ENCODE peak calls at places on chromosomes 1 and 21, in four cellular contexts. A is endothelial cell; W is stimulated activated CD8-positive, alpha-beta memory T cell treated with anti-CD3 and anti-CD28 coated beads, Interleukin-4, amount 100 ng/mL, for 24 hours; D is NCI-H748 treated with DMSO at 0.1 percent for 48 hours. Q is an unnamed sample.

GRCh38 chr1:183652547-183653467 is at the start of gene APOBEC4:
- DNase-seq in A (no peak), W (no peak), D (peak), Q (no peak)

GRCh38 chr1:247054992-247055415 is 23.6 kb downstream of the ZNF670 start:
- DNase-seq in W (no peak), D (no peak), A (no peak), Q (no peak)

GRCh38 chr1:26404641-26405040 is 6.0 kb upstream of the LIN28A start:
- DNase-seq in W (no peak), D (no peak), A (no peak), Q (no peak)

GRCh38 chr1:19969898-19970660 is 9.3 kb downstream of the PLA2G2A start:
- DNase-seq in W (no peak), A (no peak), D (no peak), Q (no peak)

GRCh38 chr21:42201615-42202161 is 17.3 kb upstream of the ABCG1 start:
- DNase-seq in W (no peak), D (no peak), A (no peak), Q (no peak)

GRCh38 chr1:69524010-69524409 is 43.7 kb upstream of the LRRC7 start:
- DNase-seq in D (no peak), A (no peak), W (no peak), Q (no peak)

GRCh38 chr1:229101475-229101874 is 169.4 kb upstream of the RAB4A start:
- DNase-seq in A (no peak), D (no peak), W (no peak), Q (no peak)

GRCh38 chr1:180309338-180309737 is 79.3 kb downstream of the LHX4 start:
- DNase-seq in W (no peak), A (no peak), D (no peak), Q (no peak)

GRCh38 chr21:42836767-42837301 is 42.5 kb downstream of the WDR4 start:
- DNase-seq in D (no peak), A (no peak), W (no peak), Q (no peak)

GRCh38 chr1:33228935-33229487 is 27.3 kb upstream of the ZNF362 start:
- DNase-seq in D (no peak), W (no peak), A (no peak), Q (no peak)

GRCh38 chr21:24649691-24650090 is 957.6 kb downstream of the MRPL39 start:
- DNase-seq in D (no peak), A (no peak), W (no peak), Q (no peak)

GRCh38 chr1:41640756-41641482 is 156.4 kb upstream of the EDN2 start:
- DNase-seq in D (no peak), A (no peak), W (no peak), Q (no peak)

GRCh38 chr1:93620841-93621210 is 60.8 kb downstream of the BCAR3 start:
- DNase-seq in A (no peak), W (no peak), D (no peak), Q (no peak)

GRCh38 chr1:1259540-1259939 is 13.0 kb upstream of the C1QTNF12 start:
- DNase-seq in A (no peak), W (no peak), D (no peak), Q (no peak)

GRCh38 chr1:164480285-164480907 is 78.6 kb upstream of the PBX1 start:
- DNase-seq in D (no peak), A (no peak), W (no peak), Q (no peak)

GRCh38 chr1:224745388-224745787 is 129.3 kb downstream of the CNIH3 start:
- DNase-seq in A (no peak), D (no peak), W (no peak), Q (no peak)

GRCh38 chr1:37498872-37499617 is 15.5 kb downstream of the MEAF6 start:
- DNase-seq in W (no peak), D (no peak), A (no peak), Q (no peak)

GRCh38 chr1:15952317-15953258 is 23.3 kb downstream of the ZBTB17 start:
- DNase-seq in D (no peak), A (no peak), W (no peak), Q (no peak)

GRCh38 chr1:3975903-3976630 is 76.0 kb upstream of the C1orf174 start:
- DNase-seq in A (no peak), W (no peak), D (no peak), Q (no peak)